ENCODE peak calls at places on chromosomes 3 and 15, in seven cellular contexts. One of them, this sample, is unnamed.

GRCh38 chr15:57591237-57591821 is 375 bp upstream of the MYZAP start:
- DNase-seq in ovary: no peak
- DNase-seq in uterus: no peak
- DNase-seq in K562: no peak
- DNase-seq in A549: no peak
- DNase-seq in heart left ventricle: no peak
- DNase-seq in stomach: peak; percentile 42
- DNase-seq in this sample: no peak

GRCh38 chr3:16203031-16203430 is 28.6 kb downstream of the GALNT15 start:
- DNase-seq in stomach: no peak
- DNase-seq in ovary: no peak
- DNase-seq in K562: no peak
- DNase-seq in A549: no peak
- DNase-seq in heart left ventricle: no peak
- DNase-seq in uterus: no peak
- DNase-seq in this sample: peak; percentile 38

GRCh38 chr3:187012609-187013051 is 82.3 kb downstream of the ST6GAL1 start:
- DNase-seq in K562: no peak
- DNase-seq in stomach: no peak
- DNase-seq in heart left ventricle: peak; percentile 44
- DNase-seq in uterus: no peak
- DNase-seq in A549: no peak
- DNase-seq in ovary: no peak
- DNase-seq in this sample: peak; percentile 19

GRCh38 chr3:39460677-39461076 is 6.8 kb upstream of the MOBP start:
- DNase-seq in uterus: no peak
- DNase-seq in stomach: no peak
- DNase-seq in heart left ventricle: no peak
- DNase-seq in K562: no peak
- DNase-seq in ovary: no peak
- DNase-seq in A549: no peak
- DNase-seq in this sample: no peak

GRCh38 chr3:104564045-104564643 is 802.6 kb upstream of the ALCAM start:
- DNase-seq in heart left ventricle: no peak
- DNase-seq in stomach: peak; percentile 75
- DNase-seq in K562: peak; percentile 13
- DNase-seq in A549: peak; percentile 2
- DNase-seq in ovary: peak; percentile 19
- DNase-seq in uterus: no peak
- DNase-seq in this sample: no peak

GRCh38 chr3:51350751-51351150 is 34.3 kb upstream of the MANF start:
- DNase-seq in ovary: no peak
- DNase-seq in K562: no peak
- DNase-seq in A549: no peak
- DNase-seq in stomach: no peak
- DNase-seq in uterus: no peak
- DNase-seq in heart left ventricle: no peak
- DNase-seq in this sample: no peak

GRCh38 chr3:140358696-140359095 is 319.2 kb upstream of the TRIM42 start:
- DNase-seq in uterus: no peak
- DNase-seq in A549: no peak
- DNase-seq in heart left ventricle: no peak
- DNase-seq in K562: no peak
- DNase-seq in stomach: no peak
- DNase-seq in ovary: no peak
- DNase-seq in this sample: no peak

GRCh38 chr3:180036678-180037455 is at the start of gene PEX5L:
- DNase-seq in A549: no peak
- DNase-seq in K562: no peak
- DNase-seq in heart left ventricle: peak; percentile 41
- DNase-seq in uterus: peak; percentile 13
- DNase-seq in stomach: peak; percentile 44
- DNase-seq in ovary: peak; percentile 82
- DNase-seq in this sample: no peak

GRCh38 chr3:61796088-61796680 is 234.8 kb downstream of the PTPRG start:
- DNase-seq in uterus: no peak
- DNase-seq in K562: no peak
- DNase-seq in A549: no peak
- DNase-seq in heart left ventricle: no peak
- DNase-seq in stomach: no peak
- DNase-seq in ovary: no peak
- DNase-seq in this sample: no peak

GRCh38 chr3:169999433-169999832 is 32.8 kb downstream of the SEC62 start:
- DNase-seq in uterus: no peak
- DNase-seq in heart left ventricle: no peak
- DNase-seq in stomach: no peak
- DNase-seq in K562: no peak
- DNase-seq in A549: no peak
- DNase-seq in ovary: no peak
- DNase-seq in this sample: no peak

GRCh38 chr3:122577409-122578028 is at the start of gene PARP15:
- DNase-seq in K562: no peak
- DNase-seq in A549: no peak
- DNase-seq in stomach: no peak
- DNase-seq in uterus: no peak
- DNase-seq in ovary: peak; percentile 36
- DNase-seq in heart left ventricle: no peak
- DNase-seq in this sample: no peak

GRCh38 chr15:34367128-34368081 is at the start of gene LPCAT4:
- DNase-seq in ovary: peak; percentile 86
- DNase-seq in heart left ventricle: peak; percentile 92
- DNase-seq in uterus: peak; percentile 86
- DNase-seq in stomach: peak; percentile 92
- DNase-seq in A549: peak; percentile 87
- DNase-seq in K562: peak; percentile 95
- DNase-seq in this sample: peak; percentile 87

GRCh38 chr15:61651267-61651666 is 409.0 kb downstream of the VPS13C start:
- DNase-seq in stomach: no peak
- DNase-seq in heart left ventricle: no peak
- DNase-seq in K562: no peak
- DNase-seq in A549: no peak
- DNase-seq in uterus: no peak
- DNase-seq in ovary: no peak
- DNase-seq in this sample: no peak

GRCh38 chr3:110059431-110059830 is 722.1 kb upstream of the DPPA4 start:
- DNase-seq in K562: no peak
- DNase-seq in ovary: no peak
- DNase-seq in uterus: no peak
- DNase-seq in stomach: no peak
- DNase-seq in A549: no peak
- DNase-seq in heart left ventricle: no peak
- DNase-seq in this sample: no peak

GRCh38 chr15:84811828-84812227 is 5.3 kb upstream of the ALPK3 start:
- DNase-seq in A549: no peak
- DNase-seq in stomach: no peak
- DNase-seq in K562: no peak
- DNase-seq in uterus: no peak
- DNase-seq in heart left ventricle: no peak
- DNase-seq in ovary: no peak
- DNase-seq in this sample: no peak

GRCh38 chr15:33154366-33155166 is 39.9 kb downstream of the FMN1 start:
- DNase-seq in uterus: no peak
- DNase-seq in stomach: no peak
- DNase-seq in A549: no peak
- DNase-seq in ovary: no peak
- DNase-seq in K562: no peak
- DNase-seq in heart left ventricle: peak; percentile 46
- DNase-seq in this sample: peak; percentile 37

GRCh38 chr3:45870099-45870498 is 16.2 kb upstream of the CCR9 start:
- DNase-seq in heart left ventricle: no peak
- DNase-seq in K562: no peak
- DNase-seq in uterus: no peak
- DNase-seq in stomach: no peak
- DNase-seq in A549: no peak
- DNase-seq in ovary: no peak
- DNase-seq in this sample: no peak

GRCh38 chr15:69190504-69190903 is 30.1 kb downstream of the GLCE start:
- DNase-seq in stomach: no peak
- DNase-seq in heart left ventricle: no peak
- DNase-seq in ovary: no peak
- DNase-seq in uterus: no peak
- DNase-seq in A549: no peak
- DNase-seq in K562: no peak
- DNase-seq in this sample: no peak

GRCh38 chr3:67683522-67683921 is 29.1 kb upstream of the SUCLG2 start:
- DNase-seq in uterus: no peak
- DNase-seq in K562: no peak
- DNase-seq in stomach: no peak
- DNase-seq in heart left ventricle: no peak
- DNase-seq in ovary: no peak
- DNase-seq in A549: no peak
- DNase-seq in this sample: no peak

GRCh38 chr3:50100956-50101845 is 12.5 kb downstream of the RBM5 start:
- DNase-seq in uterus: no peak
- DNase-seq in A549: no peak
- DNase-seq in heart left ventricle: no peak
- DNase-seq in stomach: no peak
- DNase-seq in K562: no peak
- DNase-seq in ovary: no peak
- DNase-seq in this sample: no peak

GRCh38 chr15:41495736-41496599 is 2.3 kb downstream of the ITPKA start:
- DNase-seq in A549: no peak
- DNase-seq in ovary: no peak
- DNase-seq in K562: peak; percentile 65
- DNase-seq in stomach: peak; percentile 89
- DNase-seq in heart left ventricle: no peak
- DNase-seq in uterus: no peak
- DNase-seq in this sample: no peak

GRCh38 chr15:41494190-41494921 is 682 bp downstream of the ITPKA start:
- DNase-seq in K562: peak; percentile 82
- DNase-seq in A549: peak; percentile 17
- DNase-seq in uterus: peak; percentile 23
- DNase-seq in heart left ventricle: no peak
- DNase-seq in ovary: peak; percentile 44
- DNase-seq in stomach: peak; percentile 43
- DNase-seq in this sample: no peak

GRCh38 chr15:41493205-41493901 is at the start of gene ITPKA:
- DNase-seq in K562: peak; percentile 88
- DNase-seq in heart left ventricle: peak; percentile 79
- DNase-seq in A549: peak; percentile 47
- DNase-seq in uterus: peak; percentile 65
- DNase-seq in stomach: peak; percentile 86
- DNase-seq in ovary: peak; percentile 66
- DNase-seq in this sample: peak; percentile 97

GRCh38 chr15:41493902-41494189 is 172 bp downstream of the ITPKA start:
- DNase-seq in stomach: no peak
- DNase-seq in A549: no peak
- DNase-seq in K562: no peak
- DNase-seq in uterus: no peak
- DNase-seq in heart left ventricle: no peak
- DNase-seq in ovary: no peak
- DNase-seq in this sample: no peak

GRCh38 chr15:41494922-41495735 is 1.5 kb downstream of the ITPKA start:
- DNase-seq in A549: no peak
- DNase-seq in K562: no peak
- DNase-seq in stomach: peak; percentile 40
- DNase-seq in heart left ventricle: no peak
- DNase-seq in ovary: no peak
- DNase-seq in uterus: no peak
- DNase-seq in this sample: no peak
- TF ChIP-seq POLR2A in A549: no peak
- TF ChIP-seq POLR2A in K562: no peak
- TF ChIP-seq POLR2A in stomach: no peak
- TF ChIP-seq POLR2A in heart left ventricle: no peak
- TF ChIP-seq POLR2A in ovary: no peak
- TF ChIP-seq POLR2A in uterus: no peak
- TF ChIP-seq POLR2A in this sample: no peak

GRCh38 chr3:52794612-52795099 is at the start of gene ITIH3:
- DNase-seq in ovary: no peak
- DNase-seq in K562: no peak
- DNase-seq in heart left ventricle: no peak
- DNase-seq in A549: no peak
- DNase-seq in stomach: no peak
- DNase-seq in uterus: no peak
- DNase-seq in this sample: no peak
- TF ChIP-seq POLR2A in ovary: no peak
- TF ChIP-seq POLR2A in K562: no peak
- TF ChIP-seq POLR2A in heart left ventricle: no peak
- TF ChIP-seq POLR2A in A549: no peak
- TF ChIP-seq POLR2A in stomach: no peak
- TF ChIP-seq POLR2A in uterus: no peak
- TF ChIP-seq POLR2A in this sample: no peak

DNA sequence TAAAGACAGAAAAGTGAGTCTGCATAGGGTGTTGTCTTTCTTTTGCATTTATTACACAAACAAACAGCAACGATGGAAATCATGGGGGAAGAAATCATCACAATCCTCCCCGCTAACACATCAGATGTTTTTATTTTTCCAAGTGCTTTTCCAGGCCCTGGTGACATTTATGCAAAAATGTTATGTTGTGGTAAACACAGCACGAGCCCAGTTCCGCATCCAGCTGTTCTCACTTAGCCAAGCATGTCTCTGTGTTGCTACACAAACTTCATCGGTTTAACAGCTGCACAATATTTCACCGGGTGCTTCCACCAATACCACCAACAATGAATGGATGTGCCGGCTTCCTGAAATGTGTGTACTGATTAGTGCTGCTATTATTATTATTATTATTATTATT is 53.7 kb upstream of the ABHD17C start:
- DNase-seq in stomach: no peak
- DNase-seq in uterus: no peak
- DNase-seq in ovary: no peak
- DNase-seq in K562: no peak
- DNase-seq in A549: no peak
- DNase-seq in heart left ventricle: no peak
- DNase-seq in this sample: no peak
- TF ChIP-seq POLR2A in stomach: no peak
- TF ChIP-seq POLR2A in uterus: no peak
- TF ChIP-seq POLR2A in ovary: no peak
- TF ChIP-seq POLR2A in K562: no peak
- TF ChIP-seq POLR2A in A549: no peak
- TF ChIP-seq POLR2A in heart left ventricle: no peak
- TF ChIP-seq POLR2A in this sample: no peak

DNA sequence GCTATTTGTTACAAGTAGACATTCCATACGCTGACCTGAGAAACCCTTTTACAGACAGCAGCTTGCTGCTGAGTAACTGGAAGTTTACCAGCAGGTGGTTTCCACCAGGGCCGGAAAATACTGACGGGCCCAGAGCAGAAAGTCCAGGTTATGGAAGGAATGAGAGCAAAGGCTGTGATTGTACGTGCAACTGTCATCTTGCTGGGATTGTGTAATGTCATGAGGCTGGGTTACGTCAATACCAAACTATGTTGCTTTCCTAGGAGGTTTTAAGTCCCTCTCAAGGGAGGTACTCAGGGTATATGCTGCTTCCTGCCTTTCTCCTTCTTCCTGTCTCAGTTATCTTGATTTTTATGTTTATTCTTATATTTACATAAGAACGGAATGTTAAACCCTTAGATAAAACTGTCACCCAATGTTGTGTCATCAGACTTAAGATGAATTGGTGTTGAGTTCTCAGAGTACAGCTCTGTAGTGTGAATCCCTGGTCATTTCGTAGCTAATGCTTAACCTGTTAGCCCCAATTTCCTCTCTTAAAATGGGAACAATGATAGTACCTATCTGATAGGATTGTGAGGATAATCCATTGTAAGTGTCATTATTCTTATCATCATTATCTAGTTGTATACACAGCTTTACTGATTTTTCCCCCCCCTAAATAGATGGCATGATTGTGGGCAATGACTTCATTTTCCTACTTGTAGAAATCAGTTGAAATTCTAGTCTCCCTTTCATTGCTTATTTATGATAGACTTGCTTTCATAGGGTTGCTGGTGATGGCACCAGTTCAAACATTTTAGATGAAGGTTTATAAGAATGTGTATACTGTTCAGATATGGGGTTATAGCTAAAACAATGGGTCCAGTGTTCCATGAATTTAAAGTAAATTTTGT is 101.4 kb downstream of the FNDC3B start:
- DNase-seq in A549: peak; percentile 49
- DNase-seq in uterus: peak; percentile 65
- DNase-seq in stomach: no peak
- DNase-seq in heart left ventricle: peak; percentile 48
- DNase-seq in ovary: no peak
- DNase-seq in K562: no peak
- DNase-seq in this sample: peak; percentile 48
- TF ChIP-seq POLR2A in A549: no peak
- TF ChIP-seq POLR2A in uterus: no peak
- TF ChIP-seq POLR2A in stomach: no peak
- TF ChIP-seq POLR2A in heart left ventricle: no peak
- TF ChIP-seq POLR2A in ovary: no peak
- TF ChIP-seq POLR2A in K562: no peak
- TF ChIP-seq POLR2A in this sample: no peak